ENCODE peak calls at places on chromosomes 7 and 10, in nine cellular contexts. U is activated T-helper 1 cell treated with anti-CD3 and anti-CD28 coated beads, Interleukin-12 subunit alpha, Interleukin-12 subunit beta, Interleukin-2, Interleukin-4 antibody, amounts not matched to agents 30 ng/mL and 10 ng/mL and 1 ng/mL, durations not matched to agents 14 hours and 24 hours and 36 hours; N is body of pancreas; G is breast epithelium; Z is naive B cell; V is naive thymus-derived CD8-positive, alpha-beta T cell; X is cardiac muscle cell; O is activated T-cell treated with anti-CD3 and anti-CD28 coated beads for 1 hour; L is nephron progenitor cell. I is an unnamed sample.
A peak's percentile ranks its signal among the peaks of the same experiment; 100 is the strongest.

GRCh38 chr10:19245889-19246841 is 197.6 kb downstream of the MALRD1 start:
- DNase-seq in U (no peak), N (no peak), G (no peak), Z (no peak), V (no peak), X (peak; percentile 26), O (no peak), L (no peak), I (no peak)

GRCh38 chr7:95691464-95691863 is 80.9 kb upstream of the DYNC1I1 start:
- DNase-seq in U (no peak), N (no peak), G (no peak), Z (no peak), V (no peak), X (no peak), O (no peak), L (no peak), I (peak; percentile 75)

GRCh38 chr10:117656385-117657367 is 114.1 kb downstream of the EMX2 start:
- DNase-seq in U (no peak), N (no peak), G (no peak), Z (no peak), V (no peak), X (no peak), O (no peak), L (no peak), I (no peak)

GRCh38 chr7:11185179-11185578 is 211.5 kb downstream of the PHF14 start:
- DNase-seq in U (no peak), N (no peak), G (no peak), Z (no peak), V (no peak), X (no peak), O (no peak), L (no peak), I (no peak)

GRCh38 chr10:3848768-3849643 is 64.0 kb upstream of the KLF6 start:
- DNase-seq in U (no peak), N (no peak), G (no peak), Z (no peak), V (no peak), X (no peak), O (no peak), L (no peak), I (no peak)

GRCh38 chr10:6729967-6730366 is 149.9 kb upstream of the PRKCQ start:
- DNase-seq in U (no peak), N (no peak), G (no peak), Z (no peak), V (no peak), X (no peak), O (no peak), L (no peak), I (no peak)

GRCh38 chr10:121288011-121288410 is 310.2 kb downstream of the FGFR2 start:
- DNase-seq in U (no peak), N (no peak), G (no peak), Z (no peak), V (no peak), X (no peak), O (no peak), L (no peak), I (peak; percentile 36)

GRCh38 chr7:10860516-10860915 is 113.2 kb upstream of the PHF14 start:
- DNase-seq in U (no peak), N (no peak), G (no peak), Z (no peak), V (no peak), X (no peak), O (no peak), L (no peak), I (peak; percentile 64)

GRCh38 chr7:92916751-92917369 is 80.5 kb upstream of the CDK6 start:
- DNase-seq in U (no peak), N (peak; percentile 58), G (no peak), Z (no peak), V (no peak), X (peak; percentile 86), O (no peak), L (no peak), I (peak; percentile 17)

GRCh38 chr7:140607441-140607989 is 33.1 kb downstream of the DENND2A start:
- DNase-seq in U (no peak), N (peak; percentile 39), G (no peak), Z (no peak), V (no peak), X (no peak), O (no peak), L (no peak), I (no peak)

GRCh38 chr10:103759100-103759781 is 96.1 kb downstream of the SH3PXD2A start:
- DNase-seq in U (peak; percentile 49), N (no peak), G (no peak), Z (no peak), V (no peak), X (peak; percentile 60), O (no peak), L (peak; percentile 27), I (peak; percentile 86)

GRCh38 chr10:132674311-132674710 is 111.6 kb downstream of the NKX6-2 start:
- DNase-seq in U (no peak), N (peak; percentile 4), G (peak; percentile 25), Z (no peak), V (no peak), X (no peak), O (no peak), L (no peak), I (no peak)

GRCh38 chr7:127995866-127996215 is 35.4 kb downstream of the LRRC4 start:
- DNase-seq in U (no peak), N (no peak), G (no peak), Z (no peak), V (no peak), X (no peak), O (no peak), L (peak; percentile 31), I (no peak)

GRCh38 chr10:87642988-87643387 is 16.7 kb upstream of the PAPSS2 start:
- DNase-seq in U (no peak), N (no peak), G (no peak), Z (no peak), V (no peak), X (no peak), O (no peak), L (no peak), I (no peak)

GRCh38 chr7:21724562-21724961 is 181.7 kb downstream of the DNAH11 start:
- DNase-seq in U (no peak), N (no peak), G (no peak), Z (no peak), V (no peak), X (no peak), O (no peak), L (no peak), I (no peak)

GRCh38 chr7:151062399-151063211 is 3.2 kb downstream of the SLC4A2 start:
- DNase-seq in U (no peak), N (peak; percentile 96), G (no peak), Z (no peak), V (no peak), X (peak; percentile 93), O (no peak), L (peak; percentile 90), I (no peak)

GRCh38 chr7:38699481-38699880 is 68.3 kb upstream of the AMPH start:
- DNase-seq in U (no peak), N (no peak), G (no peak), Z (no peak), V (no peak), X (no peak), O (no peak), L (no peak), I (no peak)

GRCh38 chr7:94696981-94697670 is 41.2 kb upstream of the SGCE start:
- DNase-seq in U (no peak), N (peak; percentile 67), G (no peak), Z (no peak), V (no peak), X (no peak), O (no peak), L (no peak), I (peak; percentile 75)

GRCh38 chr10:19119191-19119590 is 70.6 kb downstream of the MALRD1 start:
- DNase-seq in U (no peak), N (no peak), G (no peak), Z (no peak), V (no peak), X (no peak), O (no peak), L (no peak), I (no peak)

GRCh38 chr10:11163990-11164805 is 146.5 kb downstream of the CELF2 start:
- DNase-seq in U (no peak), N (no peak), G (no peak), Z (no peak), V (no peak), X (no peak), O (no peak), L (no peak), I (no peak)

GRCh38 chr10:122279725-122280141 is 8.6 kb downstream of the BTBD16 start:
- DNase-seq in U (no peak), N (peak; percentile 40), G (no peak), Z (no peak), V (no peak), X (peak; percentile 63), O (no peak), L (peak; percentile 71), I (peak; percentile 62)

GRCh38 chr7:152136623-152137022 is 111.1 kb downstream of the GALNT11 start:
- DNase-seq in U (no peak), N (no peak), G (no peak), Z (no peak), V (no peak), X (peak; percentile 57), O (no peak), L (peak; percentile 21), I (no peak)

GRCh38 chr7:2030475-2031456 is 202.0 kb downstream of the MAD1L1 start:
- DNase-seq in U (peak; percentile 18), N (peak; percentile 4), G (no peak), Z (peak; percentile 51), V (no peak), X (no peak), O (no peak), L (no peak), I (no peak)

GRCh38 chr10:58756126-58756525 is 243.5 kb downstream of the BICC1 start:
- DNase-seq in U (no peak), N (no peak), G (no peak), Z (no peak), V (no peak), X (no peak), O (no peak), L (no peak), I (no peak)

GRCh38 chr7:110841840-110842579 is 248.9 kb upstream of the LRRN3 start:
- DNase-seq in U (no peak), N (no peak), G (no peak), Z (no peak), V (no peak), X (no peak), O (no peak), L (peak; percentile 3), I (peak; percentile 92)

GRCh38 chr7:14332155-14332554 is 342.7 kb upstream of the ETV1 start:
- DNase-seq in U (no peak), N (no peak), G (no peak), Z (no peak), V (no peak), X (no peak), O (no peak), L (peak; percentile 7), I (peak; percentile 31)

GRCh38 chr10:131451407-131452015 is 140.0 kb upstream of the TCERG1L start:
- DNase-seq in U (no peak), N (no peak), G (no peak), Z (no peak), V (no peak), X (no peak), O (no peak), L (no peak), I (no peak)

GRCh38 chr10:3423411-3423810 is 250.8 kb upstream of the PITRM1 start:
- DNase-seq in U (no peak), N (no peak), G (no peak), Z (no peak), V (no peak), X (peak; percentile 15), O (no peak), L (no peak), I (peak; percentile 10)

GRCh38 chr7:114548081-114548480 is 133.5 kb downstream of the FOXP2 start:
- DNase-seq in U (no peak), N (no peak), G (no peak), Z (no peak), V (no peak), X (no peak), O (no peak), L (no peak), I (no peak)

GRCh38 chr10:43089519-43089918 is 12.7 kb downstream of the RET start:
- DNase-seq in U (no peak), N (no peak), G (no peak), Z (no peak), V (no peak), X (no peak), O (no peak), L (no peak), I (no peak)

GRCh38 chr7:47543659-47544058 is 38.3 kb downstream of the TNS3 start:
- DNase-seq in U (no peak), N (no peak), G (no peak), Z (peak; percentile 62), V (no peak), X (no peak), O (no peak), L (no peak), I (no peak)